ENCODE peak calls at places on chromosomes 3 and 15, in four cellular contexts. One of them, this sample, is unnamed.

GRCh38 chr15:70815604-70816003 is 38.4 kb downstream of the LARP6 start:
- DNase-seq in endothelial cell of umbilical vein: no peak
- DNase-seq in breast epithelium: no peak
- DNase-seq in HS-5: no peak
- DNase-seq in this sample: no peak

GRCh38 chr3:32018723-32019564 is 37.4 kb downstream of the ZNF860 start:
- DNase-seq in breast epithelium: no peak
- DNase-seq in HS-5: no peak
- DNase-seq in endothelial cell of umbilical vein: peak; percentile 63
- DNase-seq in this sample: peak; percentile 33

GRCh38 chr3:63251499-63251898 is 26.6 kb upstream of the SYNPR start:
- DNase-seq in breast epithelium: no peak
- DNase-seq in HS-5: no peak
- DNase-seq in endothelial cell of umbilical vein: no peak
- DNase-seq in this sample: no peak

GRCh38 chr3:113084777-113085176 is 94.0 kb downstream of the GTPBP8 start:
- DNase-seq in breast epithelium: no peak
- DNase-seq in HS-5: peak; percentile 80
- DNase-seq in endothelial cell of umbilical vein: peak; percentile 10
- DNase-seq in this sample: no peak

GRCh38 chr3:171833775-171834460 is 9.2 kb upstream of the TMEM212 start:
- DNase-seq in breast epithelium: no peak
- DNase-seq in endothelial cell of umbilical vein: peak; percentile 80
- DNase-seq in HS-5: no peak
- DNase-seq in this sample: no peak

GRCh38 chr3:72234394-72234793 is 449.4 kb upstream of the PROK2 start:
- DNase-seq in HS-5: peak; percentile 43
- DNase-seq in breast epithelium: no peak
- DNase-seq in endothelial cell of umbilical vein: no peak
- DNase-seq in this sample: no peak

GRCh38 chr15:70125605-70126004 is 27.9 kb upstream of the TLE3 start:
- DNase-seq in endothelial cell of umbilical vein: no peak
- DNase-seq in breast epithelium: no peak
- DNase-seq in HS-5: no peak
- DNase-seq in this sample: no peak

GRCh38 chr15:50260969-50261496 is 4.5 kb downstream of the HDC start:
- DNase-seq in endothelial cell of umbilical vein: no peak
- DNase-seq in breast epithelium: no peak
- DNase-seq in HS-5: no peak
- DNase-seq in this sample: no peak

GRCh38 chr3:14429689-14430452 is 27.5 kb downstream of the SLC6A6 start:
- DNase-seq in endothelial cell of umbilical vein: no peak
- DNase-seq in HS-5: no peak
- DNase-seq in breast epithelium: no peak
- DNase-seq in this sample: no peak

GRCh38 chr15:58154769-58155168 is 16.6 kb downstream of the AQP9 start:
- DNase-seq in endothelial cell of umbilical vein: no peak
- DNase-seq in breast epithelium: no peak
- DNase-seq in HS-5: no peak
- DNase-seq in this sample: no peak

GRCh38 chr3:113436794-113437193 is 4.5 kb downstream of the CFAP44 start:
- DNase-seq in HS-5: no peak
- DNase-seq in endothelial cell of umbilical vein: peak; percentile 49
- DNase-seq in breast epithelium: no peak
- DNase-seq in this sample: no peak

GRCh38 chr15:48385031-48385430 is 53.8 kb downstream of the DUT start:
- DNase-seq in endothelial cell of umbilical vein: no peak
- DNase-seq in HS-5: no peak
- DNase-seq in breast epithelium: no peak
- DNase-seq in this sample: no peak

GRCh38 chr15:77266708-77267387 is 153.1 kb downstream of the PEAK1 start:
- DNase-seq in breast epithelium: no peak
- DNase-seq in HS-5: no peak
- DNase-seq in endothelial cell of umbilical vein: no peak
- DNase-seq in this sample: no peak

GRCh38 chr3:38602576-38603250 is 46.8 kb downstream of the SCN5A start:
- DNase-seq in HS-5: no peak
- DNase-seq in breast epithelium: no peak
- DNase-seq in endothelial cell of umbilical vein: no peak
- DNase-seq in this sample: no peak

GRCh38 chr3:155661042-155661441 is 83.8 kb downstream of the PLCH1 start:
- DNase-seq in breast epithelium: no peak
- DNase-seq in endothelial cell of umbilical vein: no peak
- DNase-seq in HS-5: no peak
- DNase-seq in this sample: no peak

GRCh38 chr3:70982700-70983140 is 600.8 kb downstream of the FOXP1 start:
- DNase-seq in endothelial cell of umbilical vein: peak; percentile 97
- DNase-seq in HS-5: no peak
- DNase-seq in breast epithelium: peak; percentile 63
- DNase-seq in this sample: peak; percentile 31

GRCh38 chr15:57356636-57357035 is 19.7 kb upstream of the CGNL1 start:
- DNase-seq in HS-5: peak; percentile 58
- DNase-seq in endothelial cell of umbilical vein: peak; percentile 22
- DNase-seq in breast epithelium: no peak
- DNase-seq in this sample: no peak

GRCh38 chr3:33425456-33425855 is 14.7 kb downstream of the UBP1 start:
- DNase-seq in HS-5: no peak
- DNase-seq in endothelial cell of umbilical vein: no peak
- DNase-seq in breast epithelium: no peak
- DNase-seq in this sample: no peak

GRCh38 chr15:77803487-77803886 is 170.8 kb upstream of the LINGO1 start:
- DNase-seq in HS-5: no peak
- DNase-seq in breast epithelium: no peak
- DNase-seq in endothelial cell of umbilical vein: no peak
- DNase-seq in this sample: no peak

GRCh38 chr15:36771826-36772225 is 192.4 kb downstream of the CDIN1 start:
- DNase-seq in breast epithelium: no peak
- DNase-seq in HS-5: no peak
- DNase-seq in endothelial cell of umbilical vein: no peak
- DNase-seq in this sample: no peak

GRCh38 chr3:107943350-107943749 is 147.5 kb downstream of the CD47 start:
- DNase-seq in HS-5: no peak
- DNase-seq in endothelial cell of umbilical vein: no peak
- DNase-seq in breast epithelium: no peak
- DNase-seq in this sample: no peak

GRCh38 chr3:196646736-196647216 is 7.3 kb downstream of the NRROS start:
- DNase-seq in endothelial cell of umbilical vein: no peak
- DNase-seq in breast epithelium: no peak
- DNase-seq in HS-5: no peak
- DNase-seq in this sample: no peak

GRCh38 chr3:71689305-71689704 is 35.9 kb downstream of the EIF4E3 start:
- DNase-seq in breast epithelium: no peak
- DNase-seq in HS-5: no peak
- DNase-seq in endothelial cell of umbilical vein: no peak
- DNase-seq in this sample: no peak

GRCh38 chr3:46887980-46888494 is 10.5 kb downstream of the PTH1R start:
- DNase-seq in endothelial cell of umbilical vein: no peak
- DNase-seq in HS-5: no peak
- DNase-seq in breast epithelium: no peak
- DNase-seq in this sample: no peak

GRCh38 chr3:149367021-149367840 is 10.2 kb downstream of the TM4SF1 start:
- DNase-seq in HS-5: no peak
- DNase-seq in endothelial cell of umbilical vein: peak; percentile 90
- DNase-seq in breast epithelium: no peak
- DNase-seq in this sample: no peak

GRCh38 chr3:140238646-140239314 is 303.8 kb downstream of the CLSTN2 start:
- DNase-seq in endothelial cell of umbilical vein: no peak
- DNase-seq in breast epithelium: no peak
- DNase-seq in HS-5: no peak
- DNase-seq in this sample: no peak

GRCh38 chr3:166052440-166052839 is 215.2 kb upstream of the BCHE start:
- DNase-seq in breast epithelium: no peak
- DNase-seq in endothelial cell of umbilical vein: no peak
- DNase-seq in HS-5: no peak
- DNase-seq in this sample: no peak

GRCh38 chr15:99434506-99435137 is 131.2 kb upstream of the MEF2A start:
- DNase-seq in endothelial cell of umbilical vein: no peak
- DNase-seq in HS-5: no peak
- DNase-seq in breast epithelium: no peak
- DNase-seq in this sample: no peak

GRCh38 chr3:123780656-123781055 is 103.5 kb downstream of the MYLK start:
- DNase-seq in HS-5: no peak
- DNase-seq in endothelial cell of umbilical vein: no peak
- DNase-seq in breast epithelium: no peak
- DNase-seq in this sample: no peak